ENCODE peak calls at places on chromosomes 5 and 9, in seven cellular contexts. U is H9, Q is heart right ventricle, W is BE2C, B is OCI-LY7, E is brain microvascular endothelial cell, O is GM13976. R is an unnamed sample.

GRCh38 chr9:71627537-71627936 is 140.8 kb downstream of the CEMIP2 start:
- DNase-seq in U (no peak), Q (no peak), W (no peak), B (no peak), E (no peak), O (no peak), R (no peak)

GRCh38 chr5:32092938-32093812 is 80.9 kb downstream of the GOLPH3 start:
- DNase-seq in U (peak), Q (peak), W (peak), B (peak), E (peak), O (peak), R (peak)

GRCh38 chr5:119016125-119016774 is 27.9 kb upstream of the DTWD2 start:
- DNase-seq in U (no peak), Q (no peak), W (no peak), B (peak), E (no peak), O (no peak), R (no peak)

GRCh38 chr5:139387611-139388197 is 2.0 kb downstream of the MZB1 start:
- DNase-seq in U (no peak), Q (no peak), W (no peak), B (peak), E (no peak), O (peak), R (no peak)

GRCh38 chr5:151219789-151220188 is 4.1 kb downstream of the CCDC69 start:
- DNase-seq in U (no peak), Q (no peak), W (no peak), B (no peak), E (no peak), O (no peak), R (no peak)

GRCh38 chr5:62577488-62577887 is 1.1 kb upstream of the LRRC70 start:
- DNase-seq in U (no peak), Q (no peak), W (no peak), B (no peak), E (no peak), O (no peak), R (no peak)

GRCh38 chr9:36962721-36963120 is 71.3 kb downstream of the PAX5 start:
- DNase-seq in U (peak), Q (no peak), W (no peak), B (no peak), E (no peak), O (no peak), R (no peak)

GRCh38 chr9:70540016-70540415 is 125.6 kb upstream of the KLF9 start:
- DNase-seq in U (no peak), Q (no peak), W (no peak), B (no peak), E (no peak), O (no peak), R (no peak)

GRCh38 chr9:37094751-37095150 is 25.6 kb upstream of the ZCCHC7 start:
- DNase-seq in U (no peak), Q (no peak), W (no peak), B (no peak), E (no peak), O (no peak), R (no peak)

GRCh38 chr9:127844821-127845359 is 9.6 kb downstream of the ENG start:
- DNase-seq in U (peak), Q (peak), W (no peak), B (no peak), E (no peak), O (no peak), R (no peak)

GRCh38 chr5:136998864-136999263 is 500.3 kb downstream of the SPOCK1 start:
- DNase-seq in U (no peak), Q (no peak), W (no peak), B (no peak), E (no peak), O (no peak), R (no peak)

GRCh38 chr5:82174128-82174918 is 103.8 kb downstream of the RPS23 start:
- DNase-seq in U (peak), Q (peak), W (peak), B (peak), E (peak), O (peak), R (peak)

GRCh38 chr5:56052735-56053134 is 58.0 kb upstream of the IL6ST start:
- DNase-seq in U (no peak), Q (no peak), W (no peak), B (no peak), E (no peak), O (no peak), R (no peak)

GRCh38 chr5:54551906-54552305 is 34.3 kb downstream of the SNX18 start:
- DNase-seq in U (no peak), Q (no peak), W (no peak), B (no peak), E (no peak), O (no peak), R (no peak)

GRCh38 chr9:13718086-13718485 is 438.6 kb upstream of the MPDZ start:
- DNase-seq in U (no peak), Q (no peak), W (no peak), B (no peak), E (peak), O (no peak), R (no peak)

GRCh38 chr9:134403682-134404301 is 77.5 kb downstream of the RXRA start:
- DNase-seq in U (no peak), Q (peak), W (no peak), B (no peak), E (peak), O (no peak), R (no peak)

GRCh38 chr5:55923177-55923872 is 71.4 kb downstream of the IL6ST start:
- DNase-seq in U (peak), Q (peak), W (no peak), B (no peak), E (no peak), O (no peak), R (no peak)

GRCh38 chr5:137313526-137314175 is 185.5 kb downstream of the SPOCK1 start:
- DNase-seq in U (no peak), Q (no peak), W (no peak), B (no peak), E (no peak), O (no peak), R (no peak)

GRCh38 chr5:61777292-61777691 is 445.2 kb downstream of the ZSWIM6 start:
- DNase-seq in U (no peak), Q (no peak), W (no peak), B (no peak), E (no peak), O (no peak), R (no peak)

DNA sequence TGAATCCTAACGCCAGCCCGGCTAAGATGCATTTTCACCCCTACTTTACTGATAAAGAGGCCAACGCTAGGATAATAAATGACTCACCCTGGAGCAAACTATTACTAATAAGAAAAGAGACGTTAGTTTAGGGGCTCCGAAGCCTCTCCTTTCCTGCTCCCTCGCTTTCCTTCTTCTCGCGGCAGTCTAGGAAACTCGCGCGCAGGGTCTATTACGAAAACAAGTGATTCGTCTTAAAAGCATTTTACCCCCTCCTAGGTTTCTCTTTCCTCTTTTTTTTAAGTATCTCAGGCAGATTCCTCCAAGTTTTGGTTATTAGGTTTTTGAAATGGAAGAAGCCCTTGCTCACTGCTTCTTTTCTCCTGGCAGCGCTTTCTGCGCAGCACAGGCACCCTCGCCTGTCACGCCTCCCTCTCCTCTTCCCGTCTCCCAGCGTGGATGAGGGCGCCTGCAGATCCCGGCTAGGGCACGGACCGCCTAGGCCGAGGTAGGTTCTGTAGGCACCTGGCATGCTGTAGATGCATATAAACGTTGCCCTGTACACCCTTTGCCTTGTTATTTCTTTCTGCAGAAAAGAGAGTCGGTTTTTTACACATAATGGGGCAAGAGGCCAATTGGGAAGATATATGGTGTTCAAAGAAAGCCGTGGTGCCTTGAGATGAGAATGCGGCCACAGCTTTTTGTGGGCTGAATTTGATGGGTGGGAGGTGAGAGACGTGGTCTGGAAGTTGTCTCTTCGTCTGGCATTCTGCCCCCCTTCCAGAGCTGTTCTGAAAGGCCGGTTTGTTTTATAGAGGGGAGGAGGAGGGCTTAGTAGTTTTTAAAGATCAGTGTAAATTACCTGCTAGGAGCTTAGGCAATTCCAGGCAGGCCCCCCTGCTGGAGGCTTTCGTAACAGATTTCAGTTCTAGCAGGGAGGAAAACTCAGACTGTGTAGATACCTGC is 981 bp downstream of the GCNT1 start:
- DNase-seq in U (peak), Q (peak), W (peak), B (peak), E (peak), O (peak), R (peak)
- TF ChIP-seq CTCF in U (peak), Q (no peak), W (peak), B (peak), E (peak), O (no peak), R (peak)

GRCh38 chr5:143110591-143110990 is 292.9 kb downstream of the NR3C1 start:
- DNase-seq in U (no peak), Q (no peak), W (no peak), B (no peak), E (no peak), O (no peak), R (no peak)

GRCh38 chr5:143114481-143114880 is 289.0 kb downstream of the NR3C1 start:
- DNase-seq in U (no peak), Q (no peak), W (no peak), B (no peak), E (no peak), O (no peak), R (no peak)

GRCh38 chr5:143115381-143115780 is 288.1 kb downstream of the NR3C1 start:
- DNase-seq in U (no peak), Q (no peak), W (no peak), B (no peak), E (no peak), O (no peak), R (no peak)

GRCh38 chr5:143111799-143112198 is 291.7 kb downstream of the NR3C1 start:
- DNase-seq in U (no peak), Q (no peak), W (no peak), B (no peak), E (no peak), O (no peak), R (no peak)

GRCh38 chr5:143113461-143113860 is 290.0 kb downstream of the NR3C1 start:
- DNase-seq in U (no peak), Q (no peak), W (no peak), B (no peak), E (no peak), O (no peak), R (no peak)
- TF ChIP-seq CTCF in U (no peak), Q (no peak), W (no peak), B (no peak), E (no peak), O (no peak), R (no peak)

DNA sequence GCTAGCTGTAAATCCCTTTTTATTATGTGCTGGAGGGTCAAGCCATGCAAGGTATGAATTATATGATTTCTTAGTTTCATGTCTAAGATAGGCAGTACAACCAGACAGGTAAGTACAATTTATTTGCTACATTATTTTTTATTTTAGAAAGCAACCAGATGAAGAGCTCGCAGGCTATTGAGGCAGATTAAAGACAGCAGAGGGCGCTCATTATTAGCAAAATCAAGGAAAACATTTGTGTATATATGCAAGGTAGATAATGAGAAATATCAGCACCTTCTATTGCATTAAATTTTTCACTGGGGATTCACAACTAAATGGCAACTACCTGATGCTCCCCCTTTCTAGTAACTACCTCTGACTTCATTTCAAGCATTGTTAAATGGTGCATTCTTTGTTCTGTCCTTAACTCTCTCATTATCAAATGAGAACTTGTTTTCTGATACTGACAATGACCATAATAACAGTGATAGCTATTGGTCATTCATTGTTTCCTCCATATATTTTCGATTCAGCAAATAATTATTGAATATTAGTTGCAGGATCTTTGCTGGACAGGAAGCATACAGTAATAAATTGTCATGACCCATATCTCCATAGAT is 8.6 kb downstream of the SCGB3A2 start:
- DNase-seq in U (no peak), Q (no peak), W (peak), B (peak), E (peak), O (no peak), R (no peak)
- TF ChIP-seq CTCF in U (peak), Q (peak), W (peak), B (peak), E (peak), O (no peak), R (peak)

GRCh38 chr9:88278036-88278435 is 110.2 kb upstream of the SPIN1 start:
- DNase-seq in U (peak), Q (no peak), W (no peak), B (no peak), E (no peak), O (no peak), R (no peak)

DNA sequence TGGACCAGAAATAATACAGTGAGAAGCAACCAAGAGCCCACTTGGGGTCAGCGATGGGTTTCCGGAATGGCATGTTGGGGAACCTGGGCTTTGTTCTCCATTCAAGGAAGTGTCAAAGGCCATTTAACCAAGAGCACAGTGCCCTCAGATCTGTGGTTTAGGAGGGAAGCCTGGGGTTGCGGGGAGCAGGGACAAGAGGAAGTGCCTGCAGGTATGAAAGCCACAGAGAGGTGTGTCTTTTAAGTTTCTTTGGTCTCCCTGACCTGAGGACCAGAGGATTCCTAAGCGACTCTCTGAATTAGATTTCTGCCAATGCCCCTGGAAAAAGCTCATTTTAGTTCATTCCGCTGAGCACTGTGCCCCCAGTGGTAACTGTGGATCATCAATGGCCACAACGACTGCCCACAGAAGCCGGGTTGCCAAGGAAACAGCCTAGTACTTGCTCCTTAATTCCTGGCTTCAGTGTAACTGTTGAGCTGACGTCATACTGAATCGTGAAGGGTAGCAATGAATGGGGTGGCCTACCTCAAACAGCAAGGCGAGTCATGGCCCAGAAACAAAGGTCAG is 107.3 kb upstream of the SPIN1 start:
- DNase-seq in U (peak), Q (no peak), W (no peak), B (no peak), E (peak), O (no peak), R (no peak)
- TF ChIP-seq CTCF in U (no peak), Q (no peak), W (peak), B (no peak), E (no peak), O (no peak), R (no peak)

DNA sequence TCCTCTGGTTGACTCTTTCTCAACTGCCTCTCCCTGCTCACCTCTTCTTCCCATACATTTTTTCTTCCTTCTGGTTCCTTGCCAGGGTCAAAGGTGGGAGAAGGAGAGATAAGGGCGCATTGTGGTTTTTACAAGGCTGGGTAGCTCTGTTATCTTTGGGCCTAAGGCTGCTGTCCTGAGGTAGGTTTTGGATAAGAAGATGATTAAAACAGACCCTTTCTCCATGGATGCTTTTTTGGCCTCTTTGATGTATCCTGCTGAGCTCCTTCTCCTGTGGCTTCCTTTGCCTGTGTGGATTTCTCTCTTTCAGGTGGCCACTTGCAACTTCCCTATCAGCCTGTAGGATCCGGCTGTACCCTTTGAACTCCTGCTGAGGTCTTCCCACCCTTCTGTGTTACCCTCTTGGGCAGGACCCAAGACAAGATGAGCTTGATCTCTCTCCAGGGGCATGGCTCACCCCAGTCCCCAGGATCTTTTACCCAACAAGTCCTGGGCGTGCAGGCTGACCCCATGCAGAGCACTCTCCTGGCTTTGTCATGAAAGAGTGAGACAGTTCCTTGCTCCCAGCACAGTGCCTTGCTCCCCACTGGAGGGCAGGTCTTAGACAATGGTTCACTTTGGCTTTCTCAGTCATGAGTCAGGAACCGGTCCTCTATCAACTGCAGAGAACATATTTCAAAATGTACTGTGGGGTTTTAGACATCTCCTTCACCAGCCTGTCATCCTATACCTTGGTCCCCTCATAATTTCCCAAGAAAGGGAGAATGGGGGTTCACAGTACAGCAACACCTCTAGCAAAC is 197.9 kb downstream of the TLE4 start:
- DNase-seq in U (no peak), Q (no peak), W (no peak), B (no peak), E (no peak), O (no peak), R (no peak)
- TF ChIP-seq CTCF in U (no peak), Q (no peak), W (no peak), B (no peak), E (peak), O (no peak), R (no peak)